ENCODE peak calls at places on chromosomes 5 and 9, in eight cellular contexts. Q is spleen, L is IMR-90, I is ovary, A is body of pancreas, O is H1, V is GM12892, U is GM12891. P is an unnamed sample.

GRCh38 chr9:114805670-114806551 is at the start of gene TNFSF15:
- DNase-seq in O (peak), A (peak), U (peak), L (peak), Q (peak), I (peak), V (peak), P (no peak)

GRCh38 chr5:139443766-139444473 is 4.6 kb upstream of the DNAJC18 start:
- DNase-seq in Q (no peak), O (no peak), V (no peak), U (no peak), I (no peak), A (no peak), L (peak), P (no peak)

GRCh38 chr9:83449981-83450380 is 88.2 kb downstream of the FRMD3 start:
- DNase-seq in Q (no peak), A (no peak), O (no peak), V (no peak), U (no peak), I (no peak), L (no peak), P (no peak)

GRCh38 chr9:71592400-71592799 is 175.9 kb downstream of the CEMIP2 start:
- DNase-seq in I (no peak), Q (no peak), U (no peak), L (peak), V (no peak), A (no peak), O (no peak), P (no peak)

GRCh38 chr5:169018980-169019379 is 282.0 kb downstream of the SLIT3 start:
- DNase-seq in V (no peak), A (no peak), I (no peak), L (no peak), O (no peak), U (no peak), Q (no peak), P (no peak)

GRCh38 chr9:133711428-133712220 is 26.5 kb downstream of the SARDH start:
- DNase-seq in Q (peak), A (peak), V (no peak), U (no peak), L (peak), I (no peak), O (no peak), P (peak)

GRCh38 chr5:28750236-28750635 is 1711.8 kb upstream of the CDH9 start:
- DNase-seq in A (no peak), L (no peak), O (no peak), Q (no peak), U (no peak), V (no peak), I (no peak), P (no peak)

GRCh38 chr5:53114988-53115387 is 5.4 kb upstream of the MOCS2 start:
- DNase-seq in I (no peak), A (no peak), Q (no peak), L (peak), O (no peak), V (no peak), U (no peak), P (no peak)

GRCh38 chr5:5826911-5827310 is 404.4 kb downstream of the ICE1 start:
- DNase-seq in U (no peak), V (no peak), Q (no peak), I (no peak), L (no peak), A (peak), O (no peak), P (no peak)

GRCh38 chr5:65213921-65214525 is 267.7 kb downstream of the ADAMTS6 start:
- DNase-seq in O (no peak), I (no peak), L (peak), V (no peak), U (no peak), A (peak), Q (no peak), P (no peak)

GRCh38 chr9:37082214-37082765 is 38.1 kb upstream of the ZCCHC7 start:
- DNase-seq in U (no peak), A (no peak), V (no peak), Q (no peak), L (peak), O (no peak), I (no peak), P (no peak)

GRCh38 chr5:154316223-154316967 is 125.9 kb downstream of the GALNT10 start:
- DNase-seq in I (no peak), U (no peak), O (peak), L (peak), Q (no peak), A (no peak), V (no peak), P (no peak)

GRCh38 chr9:99103505-99103904 is 1.4 kb upstream of the TGFBR1 start:
- DNase-seq in L (peak), V (no peak), U (no peak), A (no peak), Q (no peak), O (no peak), I (no peak), P (no peak)

GRCh38 chr5:141928051-141928450 is 4.4 kb downstream of the DELE1 start:
- DNase-seq in L (no peak), U (no peak), I (no peak), A (no peak), Q (no peak), O (no peak), V (no peak), P (no peak)

GRCh38 chr9:130835441-130836298 is 616 bp downstream of the ABL1 start:
- DNase-seq in I (peak), L (peak), V (peak), U (peak), O (peak), Q (peak), A (peak), P (no peak)

GRCh38 chr9:136324501-136325300 is 2.6 kb upstream of the GPSM1 start:
- DNase-seq in O (no peak), L (no peak), U (no peak), Q (no peak), A (peak), I (no peak), V (no peak), P (no peak)

GRCh38 chr5:59360130-59360555 is 533.4 kb downstream of the PDE4D start:
- DNase-seq in Q (no peak), U (no peak), V (no peak), A (no peak), O (no peak), L (no peak), I (no peak), P (no peak)

DNA sequence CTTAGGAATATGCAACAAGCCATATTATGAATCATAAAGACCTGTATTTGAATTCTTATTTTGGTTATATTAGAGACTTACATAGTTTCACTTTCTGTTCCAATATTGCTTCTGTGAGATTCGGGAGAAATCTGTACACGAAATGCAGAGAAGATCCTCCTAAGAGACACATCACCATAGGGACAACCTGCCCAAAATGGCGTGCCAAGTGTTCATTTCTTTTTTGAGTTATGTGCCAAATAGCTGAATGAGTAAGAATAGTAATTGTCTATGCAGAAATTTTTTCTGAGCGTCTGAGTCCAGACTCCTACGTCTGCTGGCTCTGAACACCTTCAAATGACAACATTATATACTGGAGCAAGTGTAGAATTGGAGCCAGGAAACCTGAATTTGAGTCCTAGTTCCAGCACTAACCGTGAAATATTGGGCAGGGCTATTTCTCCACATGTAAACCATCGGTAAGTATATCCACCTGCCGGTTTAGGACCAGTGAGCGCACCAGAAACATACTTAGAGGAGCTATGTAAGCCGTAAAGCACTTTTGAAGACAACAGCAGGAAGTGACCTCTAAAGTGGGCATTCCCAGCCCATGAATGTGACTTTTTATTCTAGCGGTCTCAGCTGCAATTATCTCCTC is 163.9 kb upstream of the DMRT1 start:
- DNase-seq in U (no peak), Q (no peak), V (no peak), A (no peak), O (no peak), I (no peak), L (no peak), P (no peak)
- TF ChIP-seq POLR2A in U (no peak), Q (no peak), V (no peak), A (no peak), O (no peak), I (no peak), L (no peak), P (no peak)

GRCh38 chr5:134738133-134738962 is at the start of gene CAMLG:
- DNase-seq in I (peak), L (peak), Q (peak), A (peak), O (peak), V (peak), U (peak), P (peak)
- TF ChIP-seq POLR2A in I (peak), L (peak), Q (peak), A (peak), O (peak), V (peak), U (peak), P (peak)

GRCh38 chr5:86579502-86579901 is 38.2 kb upstream of the COX7C start:
- DNase-seq in U (no peak), I (no peak), O (no peak), A (no peak), V (no peak), Q (no peak), L (no peak), P (no peak)
- TF ChIP-seq POLR2A in U (no peak), I (no peak), O (no peak), A (no peak), V (no peak), Q (no peak), L (no peak), P (no peak)

DNA sequence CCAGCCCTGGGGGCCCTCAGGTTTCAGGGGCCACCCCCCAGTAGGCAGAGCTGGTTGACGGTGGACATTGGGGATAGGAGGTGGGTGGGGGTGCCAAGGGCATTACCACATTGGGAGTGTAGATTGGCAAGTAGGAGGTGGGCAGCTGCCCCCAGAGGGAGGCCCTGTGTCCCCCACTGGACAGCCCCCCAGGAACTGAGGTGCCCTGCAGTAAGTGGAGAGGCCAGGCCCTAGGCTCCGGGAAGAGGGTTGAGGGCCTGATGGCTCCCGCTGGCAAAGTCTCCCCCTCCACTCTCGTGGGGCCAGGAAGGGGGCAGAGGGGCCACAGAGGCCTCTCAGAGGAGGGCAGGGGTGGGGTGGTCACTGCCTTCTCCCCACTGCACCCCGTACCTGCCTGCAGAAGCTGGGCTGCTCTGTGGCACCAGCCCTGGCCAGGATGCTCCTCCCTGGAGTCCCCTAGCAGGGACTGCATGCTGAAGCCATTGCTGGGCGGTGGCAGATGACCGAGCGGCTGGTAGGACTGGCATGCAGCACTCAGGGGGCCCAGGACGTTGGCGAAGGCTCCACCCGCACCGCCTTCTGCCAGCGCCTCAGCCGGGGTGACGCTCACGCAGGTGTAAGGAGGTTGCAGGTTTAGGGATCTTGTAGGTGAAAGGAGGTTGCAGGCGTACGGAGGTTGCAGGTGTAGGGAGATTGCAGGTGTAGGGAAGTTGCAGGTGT is 89.6 kb upstream of the CACNA1B start:
- DNase-seq in O (no peak), I (no peak), U (no peak), Q (no peak), L (no peak), V (no peak), A (no peak), P (no peak)
- TF ChIP-seq POLR2A in O (no peak), I (no peak), U (no peak), Q (no peak), L (no peak), V (no peak), A (no peak), P (no peak)

DNA sequence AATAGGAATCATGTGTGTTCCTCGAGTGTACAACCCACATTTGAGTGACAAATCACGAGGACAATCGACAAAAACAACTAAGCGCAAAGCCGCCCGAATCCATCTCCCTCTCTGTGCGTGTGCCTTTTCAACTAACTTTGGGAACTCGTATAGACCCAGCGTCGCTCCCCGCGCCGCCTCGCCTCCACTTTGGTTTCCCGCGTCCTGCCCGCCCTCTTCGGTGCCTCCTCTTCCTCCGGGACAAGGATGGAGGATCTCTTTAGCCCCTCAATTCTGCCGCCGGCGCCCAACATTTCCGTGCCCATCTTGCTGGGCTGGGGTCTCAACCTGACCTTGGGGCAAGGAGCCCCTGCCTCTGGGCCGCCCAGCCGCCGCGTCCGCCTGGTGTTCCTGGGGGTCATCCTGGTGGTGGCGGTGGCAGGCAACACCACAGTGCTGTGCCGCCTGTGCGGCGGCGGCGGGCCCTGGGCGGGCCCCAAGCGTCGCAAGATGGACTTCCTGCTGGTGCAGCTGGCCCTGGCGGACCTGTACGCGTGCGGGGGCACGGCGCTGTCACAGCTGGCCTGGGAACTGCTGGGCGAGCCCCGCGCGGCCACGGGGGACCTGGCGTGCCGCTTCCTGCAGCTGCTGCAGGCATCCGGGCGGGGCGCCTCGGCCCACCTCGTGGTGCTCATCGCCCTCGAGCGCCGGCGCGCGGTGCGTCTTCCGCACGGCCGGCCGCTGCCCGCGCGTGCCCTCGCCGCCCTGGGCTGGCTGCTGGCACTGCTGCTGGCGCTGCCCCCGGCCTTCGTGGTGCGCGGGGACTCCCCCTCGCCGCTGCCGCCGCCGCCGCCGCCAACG is at the start of gene GPR150:
- DNase-seq in A (peak), I (no peak), Q (peak), V (peak), L (peak), U (peak), O (peak), P (no peak)
- TF ChIP-seq POLR2A in A (peak), I (no peak), Q (no peak), V (peak), L (no peak), U (peak), O (no peak), P (no peak)

P was measured in H54.